ENCODE peak calls at places on chromosomes 3 and 15, in four cellular contexts. V is lower lobe of right lung, E is heart right ventricle, P is A673. J is an unnamed sample.

GRCh38 chr3:132972333-132972732 is 65.9 kb upstream of the TMEM108 start:
- DNase-seq in V (no peak), P (no peak), E (no peak), J (no peak)

GRCh38 chr3:136713961-136714514 is 38.1 kb downstream of the STAG1 start:
- DNase-seq in V (peak), E (no peak), P (no peak), J (no peak)

GRCh38 chr3:61574854-61575253 is 13.5 kb downstream of the PTPRG start:
- DNase-seq in V (no peak), E (no peak), P (no peak), J (peak)

GRCh38 chr3:52331906-52332305 is 15.8 kb downstream of the DNAH1 start:
- DNase-seq in P (no peak), E (no peak), V (no peak), J (no peak)

GRCh38 chr3:188046561-188047213 is 107.3 kb upstream of the LPP start:
- DNase-seq in V (no peak), E (no peak), P (no peak), J (no peak)

GRCh38 chr15:83284563-83285283 is at the start of gene BNC1:
- DNase-seq in V (no peak), P (no peak), E (no peak), J (peak)

GRCh38 chr3:11532865-11533490 is 110.7 kb downstream of the VGLL4 start:
- DNase-seq in P (no peak), E (no peak), V (no peak), J (no peak)

GRCh38 chr3:62109534-62109933 is 263.8 kb downstream of the FEZF2 start:
- DNase-seq in V (no peak), P (peak), E (no peak), J (peak)

GRCh38 chr3:4734454-4734853 is 241.3 kb downstream of the ITPR1 start:
- DNase-seq in E (no peak), P (peak), V (no peak), J (no peak)

GRCh38 chr15:68995754-68996141 is 18.7 kb upstream of the NOX5 start:
- DNase-seq in P (no peak), E (no peak), V (no peak), J (no peak)

GRCh38 chr15:36841154-36841553 is 259.2 kb downstream of the MEIS2 start:
- DNase-seq in P (no peak), V (no peak), E (no peak), J (no peak)

GRCh38 chr3:13542142-13542541 is 6.8 kb upstream of the FBLN2 start:
- DNase-seq in P (no peak), E (no peak), V (no peak), J (no peak)
- TF ChIP-seq CTCF in P (no peak), E (no peak), V (no peak), J (no peak)

GRCh38 chr15:81326466-81327212 is 2.7 kb upstream of the STARD5 start:
- DNase-seq in P (no peak), E (no peak), V (no peak), J (no peak)

GRCh38 chr15:81321667-81322066 is 2.3 kb downstream of the STARD5 start:
- DNase-seq in P (no peak), E (no peak), V (no peak), J (no peak)

GRCh38 chr15:81323559-81323943 is 390 bp downstream of the STARD5 start:
- DNase-seq in V (no peak), E (no peak), P (no peak), J (peak)

GRCh38 chr15:81323944-81324881 is at the start of gene STARD5:
- DNase-seq in E (peak), P (peak), V (peak), J (peak)

DNA sequence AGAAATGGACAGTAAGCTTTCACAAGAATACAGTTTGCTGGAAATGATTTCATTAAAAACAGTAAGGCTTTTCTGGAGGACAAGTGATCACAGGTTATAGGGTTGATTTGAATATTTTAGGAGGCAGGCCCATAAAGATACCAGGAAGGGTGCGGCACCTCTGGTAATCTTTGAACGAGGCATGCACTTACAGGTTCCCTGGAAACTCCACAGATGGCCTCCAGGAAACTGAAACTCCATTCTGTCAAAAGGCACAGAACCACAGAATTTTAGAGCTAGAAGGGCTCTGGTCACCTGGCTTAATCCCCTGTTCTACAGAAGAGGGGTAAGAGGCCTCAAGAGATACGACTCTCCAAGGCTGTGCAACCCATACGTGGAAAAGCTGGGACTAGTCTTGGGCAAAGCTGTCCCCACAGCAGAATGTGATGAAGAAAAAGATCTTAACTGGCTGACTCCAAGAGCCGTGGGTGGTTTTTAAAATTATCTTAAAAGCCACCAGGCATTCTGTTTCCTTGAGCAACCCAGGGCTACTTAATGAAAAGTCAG is 1.2 kb downstream of the STARD5 start:
- DNase-seq in P (no peak), E (no peak), V (no peak), J (peak)
- H3K4me3 ChIP-seq in P (no peak), E (no peak), V (peak), J (peak)

GRCh38 chr15:23646165-23647000 is 1.3 kb downstream of the MAGEL2 start:
- DNase-seq in P (no peak), V (peak), E (no peak), J (no peak)

GRCh38 chr15:23647001-23647295 is 719 bp downstream of the MAGEL2 start:
- DNase-seq in P (no peak), E (no peak), V (no peak), J (no peak)

GRCh38 chr15:23647421-23648375 is at the start of gene MAGEL2:
- DNase-seq in P (no peak), E (no peak), V (peak), J (no peak)

GRCh38 chr15:23645379-23646164 is 2.1 kb downstream of the MAGEL2 start:
- DNase-seq in E (no peak), P (no peak), V (no peak), J (no peak)

GRCh38 chr15:23648920-23649515 is 1.4 kb upstream of the MAGEL2 start:
- DNase-seq in V (peak), E (no peak), P (peak), J (no peak)
- TF ChIP-seq CTCF in V (peak), E (peak), P (peak), J (peak)

DNA sequence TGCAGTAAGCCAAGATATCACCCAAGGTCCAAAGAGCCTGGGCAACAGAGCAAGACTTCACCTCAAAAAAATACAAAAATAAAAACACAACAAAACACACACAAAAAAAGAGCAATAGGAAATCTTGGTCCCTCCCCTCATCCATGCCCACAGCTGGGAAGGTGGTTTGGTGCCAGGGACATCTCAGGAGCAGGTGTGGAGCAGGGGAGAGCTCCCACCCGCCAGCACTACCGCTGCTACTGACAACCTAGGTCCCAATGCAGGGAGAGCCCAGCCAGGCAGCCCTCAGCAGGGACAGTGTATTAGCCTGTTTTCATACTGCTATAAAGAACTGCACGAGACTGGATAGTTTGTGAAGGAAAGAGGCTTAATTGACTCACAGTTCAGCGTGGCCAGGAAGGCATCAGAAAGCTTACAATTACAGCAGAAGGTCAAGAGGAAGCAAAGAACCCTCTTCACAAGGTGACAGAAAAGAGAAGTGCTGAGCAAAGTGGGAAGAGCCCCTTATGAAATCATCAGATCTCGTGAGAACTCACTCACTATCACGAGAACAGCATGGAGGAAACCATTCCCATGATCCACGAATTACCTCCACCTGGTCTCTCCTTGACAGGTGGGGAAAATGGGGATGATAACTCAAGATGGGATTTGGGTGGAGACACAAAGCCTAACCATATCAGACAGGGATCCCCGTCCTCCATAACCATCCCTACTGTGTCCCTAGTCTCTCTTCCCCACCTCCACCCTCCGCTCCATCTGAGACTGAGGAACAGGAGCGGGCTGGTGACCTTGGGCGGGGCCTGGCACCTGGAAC is 218.6 kb downstream of the TBC1D2B start:
- DNase-seq in P (no peak), E (no peak), V (peak), J (no peak)
- H3K4me3 ChIP-seq in P (no peak), E (no peak), V (no peak), J (no peak)

GRCh38 chr15:97059276-97059675 is 728.8 kb downstream of the NR2F2 start:
- DNase-seq in E (no peak), P (peak), V (no peak), J (no peak)
- TF ChIP-seq CTCF in E (no peak), P (no peak), V (no peak), J (no peak)

GRCh38 chr15:101489633-101490407 is at the start of gene PCSK6:
- DNase-seq in V (no peak), E (no peak), P (peak), J (no peak)
- H3K4me3 ChIP-seq in V (peak), E (peak), P (peak), J (peak)

DNA sequence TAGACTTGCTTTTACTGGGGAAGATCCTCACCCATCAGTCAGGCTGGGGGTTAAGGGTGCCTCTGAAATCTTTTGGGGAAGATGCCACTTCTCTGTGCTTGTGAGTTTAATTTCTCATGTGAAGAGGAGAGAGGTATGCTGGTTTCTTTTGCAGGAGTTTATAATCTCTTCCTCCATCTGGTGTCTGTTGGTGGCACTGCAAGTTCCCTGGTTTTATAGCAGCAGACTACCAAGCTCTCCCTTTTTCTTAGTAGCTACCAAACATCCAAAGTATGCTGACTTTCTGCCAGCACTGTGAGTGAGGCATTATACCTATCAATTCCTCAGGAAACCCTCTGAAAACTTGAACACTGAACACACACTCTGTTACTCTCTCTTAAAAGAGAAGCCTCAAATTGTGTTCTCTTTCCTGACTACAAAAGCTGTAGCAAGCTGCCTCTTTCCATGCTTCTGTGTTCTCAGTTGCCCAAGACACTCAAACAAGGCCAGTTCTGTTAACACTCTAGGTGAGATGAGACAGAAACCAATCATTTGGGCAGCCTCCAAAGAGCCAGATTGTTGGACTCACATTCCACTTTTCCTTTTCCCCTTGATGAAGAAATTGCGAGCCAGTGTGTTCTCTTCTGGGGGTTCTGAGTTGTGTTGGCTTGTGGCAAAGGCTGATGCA is 299.5 kb downstream of the GAP43 start:
- DNase-seq in P (peak), E (no peak), V (no peak), J (peak)
- TF ChIP-seq CTCF in P (peak), E (peak), V (peak), J (peak)

GRCh38 chr3:50270841-50271240 is 1.9 kb downstream of the SEMA3B start:
- DNase-seq in V (no peak), E (no peak), P (no peak), J (no peak)
- H3K4me3 ChIP-seq in V (peak), E (no peak), P (no peak), J (no peak)

GRCh38 chr3:168461793-168462192 is 366.1 kb upstream of the GOLIM4 start:
- DNase-seq in V (no peak), E (no peak), P (no peak), J (no peak)

GRCh38 chr3:168472811-168473210 is 377.1 kb upstream of the GOLIM4 start:
- DNase-seq in P (no peak), V (no peak), E (no peak), J (no peak)

GRCh38 chr3:168467085-168467714 is 371.5 kb upstream of the GOLIM4 start:
- DNase-seq in P (no peak), E (peak), V (no peak), J (peak)
- TF ChIP-seq CTCF in P (no peak), E (peak), V (peak), J (peak)

DNA sequence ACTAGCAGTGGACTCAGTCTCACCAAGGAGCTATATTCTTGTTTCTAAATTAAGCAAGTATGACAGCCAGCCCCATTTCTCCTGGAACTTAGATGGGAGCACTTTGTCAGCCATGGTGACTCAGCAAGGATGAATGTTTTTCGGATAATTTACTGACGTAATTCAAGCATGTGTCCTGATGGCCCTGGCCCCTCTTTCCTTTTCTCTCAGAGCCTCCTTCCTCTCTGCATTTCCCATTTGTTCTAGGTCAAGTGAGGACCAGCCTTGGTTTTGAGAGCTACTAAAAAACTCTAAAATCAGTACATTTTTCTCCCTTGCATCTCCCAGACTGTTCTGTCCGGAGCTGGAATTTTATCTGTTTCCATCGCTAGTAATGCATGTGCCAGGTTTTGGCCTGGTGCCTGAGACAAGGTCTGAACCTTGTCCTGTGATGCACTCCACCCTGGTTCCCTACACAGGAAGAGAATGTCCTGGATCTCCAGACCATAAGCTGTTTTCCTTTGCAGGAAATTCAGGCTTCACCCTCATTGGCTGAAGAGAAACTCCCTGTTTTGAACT is 256.6 kb upstream of the ROPN1 start:
- DNase-seq in P (peak), V (no peak), E (peak), J (peak)
- H3K4me3 ChIP-seq in P (no peak), V (no peak), E (no peak), J (no peak)

J was measured in bronchial epithelial cell.